ENCODE peak calls at places on chromosomes 1 and 21, in five cellular contexts. O, K, I, A and P are unnamed samples.

GRCh38 chr1:31348449-31348848 is 24.4 kb downstream of the FABP3 start:
- DNase-seq in O (no peak), K (no peak), I (no peak), A (no peak), P (no peak)

GRCh38 chr1:171418546-171418945 is 66.8 kb upstream of the PRRC2C start:
- DNase-seq in O (no peak), K (no peak), I (no peak), A (no peak), P (no peak)

GRCh38 chr1:186008920-186009737 is 274.9 kb downstream of the HMCN1 start:
- DNase-seq in O (no peak), K (no peak), I (no peak), A (no peak), P (no peak)

GRCh38 chr1:17451731-17452130 is 12.3 kb upstream of the RCC2 start:
- DNase-seq in O (no peak), K (no peak), I (no peak), A (no peak), P (no peak)

GRCh38 chr1:219340796-219341195 is 167.1 kb downstream of the LYPLAL1 start:
- DNase-seq in O (no peak), K (no peak), I (no peak), A (no peak), P (no peak)

GRCh38 chr1:226678701-226679100 is 60.4 kb downstream of the ITPKB start:
- DNase-seq in O (peak), K (no peak), I (no peak), A (no peak), P (no peak)

GRCh38 chr1:205225901-205226765 is 1.6 kb upstream of the TMCC2 start:
- DNase-seq in O (no peak), K (no peak), I (no peak), A (no peak), P (no peak)

GRCh38 chr1:53737648-53738204 is 1.2 kb downstream of the GLIS1 start:
- DNase-seq in O (no peak), K (no peak), I (no peak), A (no peak), P (peak)

GRCh38 chr1:110102081-110102480 is 10.2 kb upstream of the UBL4B start:
- DNase-seq in O (no peak), K (no peak), I (peak), A (no peak), P (no peak)

GRCh38 chr1:8112611-8113256 is 86.6 kb upstream of the ERRFI1 start:
- DNase-seq in O (no peak), K (no peak), I (no peak), A (no peak), P (no peak)

GRCh38 chr1:12615916-12616708 is 1.9 kb downstream of the DHRS3 start:
- DNase-seq in O (peak), K (no peak), I (no peak), A (peak), P (peak)

GRCh38 chr1:202288177-202288576 is 53.6 kb downstream of the UBE2T start:
- DNase-seq in O (no peak), K (no peak), I (no peak), A (no peak), P (no peak)

GRCh38 chr1:938711-939504 is 15.2 kb downstream of the SAMD11 start:
- DNase-seq in O (peak), K (no peak), I (no peak), A (no peak), P (peak)

GRCh38 chr1:204268101-204268500 is 54.3 kb upstream of the GOLT1A start:
- DNase-seq in O (no peak), K (no peak), I (no peak), A (no peak), P (no peak)

GRCh38 chr1:163844393-163844948 is 522.7 kb downstream of the NUF2 start:
- DNase-seq in O (no peak), K (no peak), I (no peak), A (no peak), P (no peak)

GRCh38 chr1:179882253-179883039 is at the start of gene TOR1AIP1:
- DNase-seq in O (peak), K (peak), I (peak), A (peak), P (peak)

GRCh38 chr1:14679027-14679688 is 80.7 kb downstream of the KAZN start:
- DNase-seq in O (no peak), K (no peak), I (no peak), A (no peak), P (no peak)

GRCh38 chr1:39898648-39899603 is 2.8 kb downstream of the MYCL start:
- DNase-seq in O (peak), K (no peak), I (no peak), A (peak), P (peak)

GRCh38 chr1:43666608-43667007 is 16.7 kb downstream of the KDM4A start:
- DNase-seq in O (no peak), K (no peak), I (no peak), A (no peak), P (no peak)

GRCh38 chr1:11796036-11796828 is 9.5 kb downstream of the MTHFR start:
- DNase-seq in O (peak), K (no peak), I (no peak), A (no peak), P (no peak)

GRCh38 chr1:220135755-220136154 is 41.8 kb downstream of the IARS2 start:
- DNase-seq in O (no peak), K (no peak), I (no peak), A (no peak), P (no peak)

GRCh38 chr1:202279806-202280205 is 61.9 kb downstream of the UBE2T start:
- DNase-seq in O (no peak), K (no peak), I (no peak), A (no peak), P (no peak)

GRCh38 chr1:186440584-186440983 is 20.3 kb downstream of the PDC start:
- DNase-seq in O (no peak), K (no peak), I (no peak), A (no peak), P (peak)

GRCh38 chr21:45304945-45305344 is 17.2 kb upstream of the POFUT2 start:
- DNase-seq in O (no peak), K (no peak), I (no peak), A (no peak), P (no peak)

GRCh38 chr1:164689672-164690655 is 131.0 kb downstream of the PBX1 start:
- DNase-seq in O (no peak), K (no peak), I (no peak), A (no peak), P (no peak)

GRCh38 chr1:88302843-88303486 is 381.1 kb upstream of the PKN2 start:
- DNase-seq in O (no peak), K (peak), I (no peak), A (peak), P (peak)

GRCh38 chr1:72283204-72284083 is 1.1 kb upstream of the NEGR1 start:
- DNase-seq in O (no peak), K (no peak), I (no peak), A (no peak), P (peak)

GRCh38 chr1:4062992-4063391 is 162.9 kb upstream of the C1orf174 start:
- DNase-seq in O (no peak), K (no peak), I (no peak), A (no peak), P (no peak)

GRCh38 chr1:228046421-228047182 is 35.9 kb upstream of the ARF1 start:
- DNase-seq in O (no peak), K (no peak), I (no peak), A (no peak), P (no peak)

GRCh38 chr1:9749361-9749760 is 74.4 kb downstream of the CLSTN1 start:
- DNase-seq in O (no peak), K (no peak), I (no peak), A (no peak), P (no peak)

GRCh38 chr1:9758559-9759121 is 65.1 kb downstream of the CLSTN1 start:
- DNase-seq in O (no peak), K (no peak), I (no peak), A (no peak), P (no peak)

GRCh38 chr1:9751971-9752370 is 71.8 kb downstream of the CLSTN1 start:
- DNase-seq in O (no peak), K (no peak), I (no peak), A (no peak), P (no peak)

GRCh38 chr1:9755441-9755995 is 68.2 kb downstream of the CLSTN1 start:
- DNase-seq in O (no peak), K (no peak), I (no peak), A (no peak), P (no peak)

DNA sequence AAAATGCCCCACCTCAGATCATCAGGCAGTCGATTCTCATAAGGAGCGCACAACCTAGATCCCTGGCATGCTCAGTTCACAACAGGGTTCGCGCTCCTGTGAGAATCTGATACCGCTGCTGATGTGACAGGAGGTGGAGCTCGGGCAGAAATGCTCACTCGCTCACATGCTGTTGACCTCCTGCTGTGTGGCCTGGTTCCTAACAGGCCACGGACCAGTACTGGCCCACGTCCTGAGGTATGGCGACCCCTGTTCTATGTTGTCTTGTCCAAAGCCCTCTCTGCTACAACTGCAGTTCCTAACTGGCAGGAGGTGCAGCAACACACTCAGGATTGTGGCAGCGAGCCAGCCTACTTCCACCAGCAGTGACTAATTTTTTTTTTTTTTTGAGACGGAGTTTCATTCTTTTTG is 70.6 kb downstream of the CLSTN1 start:
- DNase-seq in O (no peak), K (no peak), I (no peak), A (no peak), P (no peak)
- TF ChIP-seq CREB1 in O (no peak), K (no peak), I (no peak), A (no peak), P (no peak)

GRCh38 chr1:9784508-9785133 is 39.1 kb downstream of the CLSTN1 start:
- DNase-seq in O (peak), K (no peak), I (peak), A (peak), P (peak)

GRCh38 chr1:9782897-9783296 is 40.9 kb downstream of the CLSTN1 start:
- DNase-seq in O (no peak), K (no peak), I (peak), A (no peak), P (no peak)

GRCh38 chr1:9782116-9782751 is 41.5 kb downstream of the CLSTN1 start:
- DNase-seq in O (no peak), K (no peak), I (no peak), A (no peak), P (no peak)

GRCh38 chr1:9787702-9788101 is 36.1 kb downstream of the CLSTN1 start:
- DNase-seq in O (no peak), K (no peak), I (peak), A (no peak), P (no peak)

GRCh38 chr1:9785406-9785805 is 38.4 kb downstream of the CLSTN1 start:
- DNase-seq in O (no peak), K (no peak), I (no peak), A (no peak), P (no peak)
- H3K4me3 ChIP-seq in O (no peak), K (no peak), I (no peak), A (no peak), P (no peak)

GRCh38 chr1:46948629-46949282 is 7.5 kb upstream of the CYP4A11 start:
- DNase-seq in O (no peak), K (no peak), I (no peak), A (peak), P (no peak)
- TF ChIP-seq POLR2AphosphoS5 in O (no peak), K (no peak), I (no peak), A (no peak), P (no peak)

GRCh38 chr1:177927021-177927596 is 42.7 kb downstream of the SEC16B start:
- DNase-seq in O (no peak), K (no peak), I (no peak), A (no peak), P (no peak)
- TF ChIP-seq CREB1 in O (no peak), K (no peak), I (no peak), A (no peak), P (no peak)

GRCh38 chr1:157133431-157133830 is 4.8 kb downstream of the ETV3 start:
- DNase-seq in O (no peak), K (no peak), I (no peak), A (no peak), P (no peak)
- H3K4me3 ChIP-seq in O (no peak), K (no peak), I (no peak), A (no peak), P (no peak)

GRCh38 chr1:181501612-181502011 is 18.3 kb downstream of the CACNA1E start:
- DNase-seq in O (no peak), K (no peak), I (no peak), A (no peak), P (peak)
- TF ChIP-seq POLR2AphosphoS5 in O (no peak), K (no peak), I (no peak), A (no peak), P (no peak)

GRCh38 chr1:114758251-114758832 is 558 bp upstream of the CSDE1 start:
- DNase-seq in O (no peak), K (no peak), I (no peak), A (peak), P (no peak)
- TF ChIP-seq CREB1 in O (no peak), K (no peak), I (no peak), A (no peak), P (no peak)